ENCODE peak calls at places on chromosome 13, in eight cellular contexts. One of them, this sample, is unnamed.

GRCh38 chr13:32650705-32651311 is 64.6 kb downstream of the PDS5B start:
- DNase-seq in activated gamma-delta T cell: no peak
- DNase-seq in WTC11: peak
- DNase-seq in activated CD8-positive, alpha-beta memory T cell treated with anti-CD3 and anti-CD28 coated beads, Interleukin-2, amount 50 U/mL, for 4 hours: peak
- DNase-seq in ACHN: peak
- DNase-seq in kidney glomerular epithelial cell: peak
- DNase-seq in Ammon's horn: peak
- DNase-seq in effector memory CD8-positive, alpha-beta T cell: peak
- DNase-seq in this sample: peak

GRCh38 chr13:100536643-100537180 is 51.9 kb downstream of the GGACT start:
- DNase-seq in activated gamma-delta T cell: no peak
- DNase-seq in WTC11: no peak
- DNase-seq in activated CD8-positive, alpha-beta memory T cell treated with anti-CD3 and anti-CD28 coated beads, Interleukin-2, amount 50 U/mL, for 4 hours: no peak
- DNase-seq in ACHN: no peak
- DNase-seq in kidney glomerular epithelial cell: no peak
- DNase-seq in Ammon's horn: no peak
- DNase-seq in effector memory CD8-positive, alpha-beta T cell: no peak
- DNase-seq in this sample: no peak

GRCh38 chr13:29903524-29903923 is 53.1 kb upstream of the UBL3 start:
- DNase-seq in activated gamma-delta T cell: no peak
- DNase-seq in WTC11: no peak
- DNase-seq in activated CD8-positive, alpha-beta memory T cell treated with anti-CD3 and anti-CD28 coated beads, Interleukin-2, amount 50 U/mL, for 4 hours: no peak
- DNase-seq in ACHN: no peak
- DNase-seq in kidney glomerular epithelial cell: no peak
- DNase-seq in Ammon's horn: no peak
- DNase-seq in effector memory CD8-positive, alpha-beta T cell: no peak
- DNase-seq in this sample: no peak

GRCh38 chr13:97567510-97568243 is 133.7 kb downstream of the RAP2A start:
- DNase-seq in activated gamma-delta T cell: no peak
- DNase-seq in WTC11: no peak
- DNase-seq in activated CD8-positive, alpha-beta memory T cell treated with anti-CD3 and anti-CD28 coated beads, Interleukin-2, amount 50 U/mL, for 4 hours: no peak
- DNase-seq in ACHN: no peak
- DNase-seq in kidney glomerular epithelial cell: no peak
- DNase-seq in Ammon's horn: peak
- DNase-seq in effector memory CD8-positive, alpha-beta T cell: no peak
- DNase-seq in this sample: peak

GRCh38 chr13:35966024-35966423 is 165.2 kb downstream of the DCLK1 start:
- DNase-seq in activated gamma-delta T cell: no peak
- DNase-seq in WTC11: no peak
- DNase-seq in activated CD8-positive, alpha-beta memory T cell treated with anti-CD3 and anti-CD28 coated beads, Interleukin-2, amount 50 U/mL, for 4 hours: no peak
- DNase-seq in ACHN: no peak
- DNase-seq in kidney glomerular epithelial cell: no peak
- DNase-seq in Ammon's horn: no peak
- DNase-seq in effector memory CD8-positive, alpha-beta T cell: no peak
- DNase-seq in this sample: no peak

GRCh38 chr13:32838985-32839384 is 177.2 kb upstream of the KL start:
- DNase-seq in activated gamma-delta T cell: no peak
- DNase-seq in WTC11: no peak
- DNase-seq in activated CD8-positive, alpha-beta memory T cell treated with anti-CD3 and anti-CD28 coated beads, Interleukin-2, amount 50 U/mL, for 4 hours: no peak
- DNase-seq in ACHN: no peak
- DNase-seq in kidney glomerular epithelial cell: no peak
- DNase-seq in Ammon's horn: no peak
- DNase-seq in effector memory CD8-positive, alpha-beta T cell: no peak
- DNase-seq in this sample: peak

GRCh38 chr13:110777251-110777820 is 63.8 kb downstream of the ING1 start:
- DNase-seq in activated gamma-delta T cell: no peak
- DNase-seq in WTC11: no peak
- DNase-seq in activated CD8-positive, alpha-beta memory T cell treated with anti-CD3 and anti-CD28 coated beads, Interleukin-2, amount 50 U/mL, for 4 hours: no peak
- DNase-seq in ACHN: no peak
- DNase-seq in kidney glomerular epithelial cell: no peak
- DNase-seq in Ammon's horn: no peak
- DNase-seq in effector memory CD8-positive, alpha-beta T cell: no peak
- DNase-seq in this sample: no peak

GRCh38 chr13:44680746-44681355 is 104.7 kb upstream of the TSC22D1 start:
- DNase-seq in activated gamma-delta T cell: no peak
- DNase-seq in WTC11: no peak
- DNase-seq in activated CD8-positive, alpha-beta memory T cell treated with anti-CD3 and anti-CD28 coated beads, Interleukin-2, amount 50 U/mL, for 4 hours: no peak
- DNase-seq in ACHN: no peak
- DNase-seq in kidney glomerular epithelial cell: no peak
- DNase-seq in Ammon's horn: no peak
- DNase-seq in effector memory CD8-positive, alpha-beta T cell: no peak
- DNase-seq in this sample: no peak

GRCh38 chr13:71873418-71874276 is 6.6 kb upstream of the DACH1 start:
- DNase-seq in activated gamma-delta T cell: no peak
- DNase-seq in WTC11: no peak
- DNase-seq in activated CD8-positive, alpha-beta memory T cell treated with anti-CD3 and anti-CD28 coated beads, Interleukin-2, amount 50 U/mL, for 4 hours: no peak
- DNase-seq in ACHN: no peak
- DNase-seq in kidney glomerular epithelial cell: no peak
- DNase-seq in Ammon's horn: no peak
- DNase-seq in effector memory CD8-positive, alpha-beta T cell: no peak
- DNase-seq in this sample: no peak

GRCh38 chr13:61423879-61424278 is 8.2 kb upstream of the PCDH20 start:
- DNase-seq in activated gamma-delta T cell: no peak
- DNase-seq in WTC11: no peak
- DNase-seq in activated CD8-positive, alpha-beta memory T cell treated with anti-CD3 and anti-CD28 coated beads, Interleukin-2, amount 50 U/mL, for 4 hours: no peak
- DNase-seq in ACHN: no peak
- DNase-seq in kidney glomerular epithelial cell: no peak
- DNase-seq in Ammon's horn: peak
- DNase-seq in effector memory CD8-positive, alpha-beta T cell: no peak
- DNase-seq in this sample: no peak

GRCh38 chr13:33710924-33711323 is 107.0 kb upstream of the RFC3 start:
- DNase-seq in activated gamma-delta T cell: no peak
- DNase-seq in WTC11: no peak
- DNase-seq in activated CD8-positive, alpha-beta memory T cell treated with anti-CD3 and anti-CD28 coated beads, Interleukin-2, amount 50 U/mL, for 4 hours: no peak
- DNase-seq in ACHN: no peak
- DNase-seq in kidney glomerular epithelial cell: no peak
- DNase-seq in Ammon's horn: no peak
- DNase-seq in effector memory CD8-positive, alpha-beta T cell: no peak
- DNase-seq in this sample: no peak

GRCh38 chr13:33722216-33722900 is 95.6 kb upstream of the RFC3 start:
- DNase-seq in activated gamma-delta T cell: no peak
- DNase-seq in WTC11: no peak
- DNase-seq in activated CD8-positive, alpha-beta memory T cell treated with anti-CD3 and anti-CD28 coated beads, Interleukin-2, amount 50 U/mL, for 4 hours: no peak
- DNase-seq in ACHN: no peak
- DNase-seq in kidney glomerular epithelial cell: no peak
- DNase-seq in Ammon's horn: no peak
- DNase-seq in effector memory CD8-positive, alpha-beta T cell: no peak
- DNase-seq in this sample: no peak

GRCh38 chr13:111915104-111915551 is 151.8 kb upstream of the SOX1 start:
- DNase-seq in activated gamma-delta T cell: no peak
- DNase-seq in WTC11: peak
- DNase-seq in activated CD8-positive, alpha-beta memory T cell treated with anti-CD3 and anti-CD28 coated beads, Interleukin-2, amount 50 U/mL, for 4 hours: no peak
- DNase-seq in ACHN: no peak
- DNase-seq in kidney glomerular epithelial cell: no peak
- DNase-seq in Ammon's horn: no peak
- DNase-seq in effector memory CD8-positive, alpha-beta T cell: no peak
- DNase-seq in this sample: no peak

GRCh38 chr13:50891206-50891605 is 18.4 kb upstream of the RNASEH2B start:
- DNase-seq in activated gamma-delta T cell: no peak
- DNase-seq in WTC11: no peak
- DNase-seq in activated CD8-positive, alpha-beta memory T cell treated with anti-CD3 and anti-CD28 coated beads, Interleukin-2, amount 50 U/mL, for 4 hours: no peak
- DNase-seq in ACHN: no peak
- DNase-seq in kidney glomerular epithelial cell: no peak
- DNase-seq in Ammon's horn: no peak
- DNase-seq in effector memory CD8-positive, alpha-beta T cell: no peak
- DNase-seq in this sample: no peak

GRCh38 chr13:28026508-28026907 is 38.0 kb upstream of the URAD start:
- DNase-seq in activated gamma-delta T cell: no peak
- DNase-seq in WTC11: no peak
- DNase-seq in activated CD8-positive, alpha-beta memory T cell treated with anti-CD3 and anti-CD28 coated beads, Interleukin-2, amount 50 U/mL, for 4 hours: no peak
- DNase-seq in ACHN: no peak
- DNase-seq in kidney glomerular epithelial cell: no peak
- DNase-seq in Ammon's horn: no peak
- DNase-seq in effector memory CD8-positive, alpha-beta T cell: no peak
- DNase-seq in this sample: no peak

GRCh38 chr13:20769091-20769490 is 4.7 kb downstream of the EEF1AKMT1 start:
- DNase-seq in activated gamma-delta T cell: no peak
- DNase-seq in WTC11: no peak
- DNase-seq in activated CD8-positive, alpha-beta memory T cell treated with anti-CD3 and anti-CD28 coated beads, Interleukin-2, amount 50 U/mL, for 4 hours: no peak
- DNase-seq in ACHN: no peak
- DNase-seq in kidney glomerular epithelial cell: no peak
- DNase-seq in Ammon's horn: no peak
- DNase-seq in effector memory CD8-positive, alpha-beta T cell: no peak
- DNase-seq in this sample: no peak

GRCh38 chr13:111247552-111247951 is 72.9 kb upstream of the TEX29 start:
- DNase-seq in activated gamma-delta T cell: no peak
- DNase-seq in WTC11: no peak
- DNase-seq in activated CD8-positive, alpha-beta memory T cell treated with anti-CD3 and anti-CD28 coated beads, Interleukin-2, amount 50 U/mL, for 4 hours: no peak
- DNase-seq in ACHN: no peak
- DNase-seq in kidney glomerular epithelial cell: no peak
- DNase-seq in Ammon's horn: no peak
- DNase-seq in effector memory CD8-positive, alpha-beta T cell: no peak
- DNase-seq in this sample: no peak

GRCh38 chr13:76425930-76426329 is 460.3 kb downstream of the KCTD12 start:
- DNase-seq in activated gamma-delta T cell: no peak
- DNase-seq in WTC11: no peak
- DNase-seq in activated CD8-positive, alpha-beta memory T cell treated with anti-CD3 and anti-CD28 coated beads, Interleukin-2, amount 50 U/mL, for 4 hours: no peak
- DNase-seq in ACHN: no peak
- DNase-seq in kidney glomerular epithelial cell: no peak
- DNase-seq in Ammon's horn: peak
- DNase-seq in effector memory CD8-positive, alpha-beta T cell: no peak
- DNase-seq in this sample: no peak

GRCh38 chr13:33194820-33195692 is 90.5 kb downstream of the STARD13 start:
- DNase-seq in activated gamma-delta T cell: no peak
- DNase-seq in WTC11: no peak
- DNase-seq in activated CD8-positive, alpha-beta memory T cell treated with anti-CD3 and anti-CD28 coated beads, Interleukin-2, amount 50 U/mL, for 4 hours: no peak
- DNase-seq in ACHN: peak
- DNase-seq in kidney glomerular epithelial cell: peak
- DNase-seq in Ammon's horn: peak
- DNase-seq in effector memory CD8-positive, alpha-beta T cell: no peak
- DNase-seq in this sample: no peak

GRCh38 chr13:59444210-59444857 is 719.4 kb downstream of the DIAPH3 start:
- DNase-seq in activated gamma-delta T cell: no peak
- DNase-seq in WTC11: no peak
- DNase-seq in activated CD8-positive, alpha-beta memory T cell treated with anti-CD3 and anti-CD28 coated beads, Interleukin-2, amount 50 U/mL, for 4 hours: no peak
- DNase-seq in ACHN: no peak
- DNase-seq in kidney glomerular epithelial cell: no peak
- DNase-seq in Ammon's horn: no peak
- DNase-seq in effector memory CD8-positive, alpha-beta T cell: no peak
- DNase-seq in this sample: no peak

GRCh38 chr13:95601906-95602305 is 42.6 kb downstream of the DZIP1 start:
- DNase-seq in activated gamma-delta T cell: no peak
- DNase-seq in WTC11: no peak
- DNase-seq in activated CD8-positive, alpha-beta memory T cell treated with anti-CD3 and anti-CD28 coated beads, Interleukin-2, amount 50 U/mL, for 4 hours: no peak
- DNase-seq in ACHN: no peak
- DNase-seq in kidney glomerular epithelial cell: no peak
- DNase-seq in Ammon's horn: no peak
- DNase-seq in effector memory CD8-positive, alpha-beta T cell: no peak
- DNase-seq in this sample: no peak

GRCh38 chr13:47672245-47672975 is 328.7 kb downstream of the SUCLA2 start:
- DNase-seq in activated gamma-delta T cell: no peak
- DNase-seq in WTC11: no peak
- DNase-seq in activated CD8-positive, alpha-beta memory T cell treated with anti-CD3 and anti-CD28 coated beads, Interleukin-2, amount 50 U/mL, for 4 hours: no peak
- DNase-seq in ACHN: no peak
- DNase-seq in kidney glomerular epithelial cell: no peak
- DNase-seq in Ammon's horn: no peak
- DNase-seq in effector memory CD8-positive, alpha-beta T cell: no peak
- DNase-seq in this sample: no peak

GRCh38 chr13:53520132-53520531 is 491.5 kb downstream of the OLFM4 start:
- DNase-seq in activated gamma-delta T cell: no peak
- DNase-seq in WTC11: no peak
- DNase-seq in activated CD8-positive, alpha-beta memory T cell treated with anti-CD3 and anti-CD28 coated beads, Interleukin-2, amount 50 U/mL, for 4 hours: no peak
- DNase-seq in ACHN: no peak
- DNase-seq in kidney glomerular epithelial cell: no peak
- DNase-seq in Ammon's horn: no peak
- DNase-seq in effector memory CD8-positive, alpha-beta T cell: no peak
- DNase-seq in this sample: no peak

GRCh38 chr13:97030705-97031452 is 36.6 kb upstream of the OXGR1 start:
- DNase-seq in activated gamma-delta T cell: no peak
- DNase-seq in WTC11: no peak
- DNase-seq in activated CD8-positive, alpha-beta memory T cell treated with anti-CD3 and anti-CD28 coated beads, Interleukin-2, amount 50 U/mL, for 4 hours: no peak
- DNase-seq in ACHN: peak
- DNase-seq in kidney glomerular epithelial cell: peak
- DNase-seq in Ammon's horn: peak
- DNase-seq in effector memory CD8-positive, alpha-beta T cell: no peak
- DNase-seq in this sample: peak

GRCh38 chr13:38900188-38900587 is 90.4 kb downstream of the STOML3 start:
- DNase-seq in activated gamma-delta T cell: no peak
- DNase-seq in WTC11: peak
- DNase-seq in activated CD8-positive, alpha-beta memory T cell treated with anti-CD3 and anti-CD28 coated beads, Interleukin-2, amount 50 U/mL, for 4 hours: no peak
- DNase-seq in ACHN: no peak
- DNase-seq in kidney glomerular epithelial cell: no peak
- DNase-seq in Ammon's horn: no peak
- DNase-seq in effector memory CD8-positive, alpha-beta T cell: no peak
- DNase-seq in this sample: no peak

GRCh38 chr13:109243311-109243951 is 543.0 kb downstream of the IRS2 start:
- DNase-seq in activated gamma-delta T cell: no peak
- DNase-seq in WTC11: no peak
- DNase-seq in activated CD8-positive, alpha-beta memory T cell treated with anti-CD3 and anti-CD28 coated beads, Interleukin-2, amount 50 U/mL, for 4 hours: no peak
- DNase-seq in ACHN: peak
- DNase-seq in kidney glomerular epithelial cell: peak
- DNase-seq in Ammon's horn: peak
- DNase-seq in effector memory CD8-positive, alpha-beta T cell: no peak
- DNase-seq in this sample: no peak

GRCh38 chr13:111393221-111393790 is 72.9 kb downstream of the TEX29 start:
- DNase-seq in activated gamma-delta T cell: no peak
- DNase-seq in WTC11: no peak
- DNase-seq in activated CD8-positive, alpha-beta memory T cell treated with anti-CD3 and anti-CD28 coated beads, Interleukin-2, amount 50 U/mL, for 4 hours: no peak
- DNase-seq in ACHN: no peak
- DNase-seq in kidney glomerular epithelial cell: no peak
- DNase-seq in Ammon's horn: no peak
- DNase-seq in effector memory CD8-positive, alpha-beta T cell: no peak
- DNase-seq in this sample: no peak

GRCh38 chr13:77028202-77028601 is 1.2 kb upstream of the FBXL3 start:
- DNase-seq in activated gamma-delta T cell: no peak
- DNase-seq in WTC11: no peak
- DNase-seq in activated CD8-positive, alpha-beta memory T cell treated with anti-CD3 and anti-CD28 coated beads, Interleukin-2, amount 50 U/mL, for 4 hours: no peak
- DNase-seq in ACHN: peak
- DNase-seq in kidney glomerular epithelial cell: no peak
- DNase-seq in Ammon's horn: no peak
- DNase-seq in effector memory CD8-positive, alpha-beta T cell: no peak
- DNase-seq in this sample: no peak

GRCh38 chr13:109400625-109401257 is 385.6 kb downstream of the IRS2 start:
- DNase-seq in activated gamma-delta T cell: no peak
- DNase-seq in WTC11: no peak
- DNase-seq in activated CD8-positive, alpha-beta memory T cell treated with anti-CD3 and anti-CD28 coated beads, Interleukin-2, amount 50 U/mL, for 4 hours: no peak
- DNase-seq in ACHN: no peak
- DNase-seq in kidney glomerular epithelial cell: no peak
- DNase-seq in Ammon's horn: no peak
- DNase-seq in effector memory CD8-positive, alpha-beta T cell: no peak
- DNase-seq in this sample: no peak

GRCh38 chr13:100594255-100594654 is 5.7 kb upstream of the GGACT start:
- DNase-seq in activated gamma-delta T cell: no peak
- DNase-seq in WTC11: no peak
- DNase-seq in activated CD8-positive, alpha-beta memory T cell treated with anti-CD3 and anti-CD28 coated beads, Interleukin-2, amount 50 U/mL, for 4 hours: no peak
- DNase-seq in ACHN: no peak
- DNase-seq in kidney glomerular epithelial cell: no peak
- DNase-seq in Ammon's horn: no peak
- DNase-seq in effector memory CD8-positive, alpha-beta T cell: no peak
- DNase-seq in this sample: no peak

GRCh38 chr13:85729296-85729695 is 69.9 kb downstream of the SLITRK6 start:
- DNase-seq in activated gamma-delta T cell: no peak
- DNase-seq in WTC11: no peak
- DNase-seq in activated CD8-positive, alpha-beta memory T cell treated with anti-CD3 and anti-CD28 coated beads, Interleukin-2, amount 50 U/mL, for 4 hours: no peak
- DNase-seq in ACHN: no peak
- DNase-seq in kidney glomerular epithelial cell: no peak
- DNase-seq in Ammon's horn: no peak
- DNase-seq in effector memory CD8-positive, alpha-beta T cell: no peak
- DNase-seq in this sample: no peak

GRCh38 chr13:109809216-109809890 is 23.0 kb upstream of the IRS2 start:
- DNase-seq in activated gamma-delta T cell: no peak
- DNase-seq in WTC11: no peak
- DNase-seq in activated CD8-positive, alpha-beta memory T cell treated with anti-CD3 and anti-CD28 coated beads, Interleukin-2, amount 50 U/mL, for 4 hours: no peak
- DNase-seq in ACHN: no peak
- DNase-seq in kidney glomerular epithelial cell: no peak
- DNase-seq in Ammon's horn: no peak
- DNase-seq in effector memory CD8-positive, alpha-beta T cell: no peak
- DNase-seq in this sample: no peak

GRCh38 chr13:31913459-31913858 is 118.1 kb upstream of the FRY start:
- DNase-seq in activated gamma-delta T cell: no peak
- DNase-seq in WTC11: no peak
- DNase-seq in activated CD8-positive, alpha-beta memory T cell treated with anti-CD3 and anti-CD28 coated beads, Interleukin-2, amount 50 U/mL, for 4 hours: no peak
- DNase-seq in ACHN: no peak
- DNase-seq in kidney glomerular epithelial cell: no peak
- DNase-seq in Ammon's horn: no peak
- DNase-seq in effector memory CD8-positive, alpha-beta T cell: no peak
- DNase-seq in this sample: no peak

GRCh38 chr13:25945596-25945995 is 106.2 kb downstream of the SHISA2 start:
- DNase-seq in activated gamma-delta T cell: no peak
- DNase-seq in WTC11: no peak
- DNase-seq in activated CD8-positive, alpha-beta memory T cell treated with anti-CD3 and anti-CD28 coated beads, Interleukin-2, amount 50 U/mL, for 4 hours: no peak
- DNase-seq in ACHN: peak
- DNase-seq in kidney glomerular epithelial cell: no peak
- DNase-seq in Ammon's horn: no peak
- DNase-seq in effector memory CD8-positive, alpha-beta T cell: no peak
- DNase-seq in this sample: no peak